ENCODE peak calls at places on chromosome 21, in seven cellular contexts. V is MM.1S, K is endothelial cell of umbilical vein, Q is GM23248, C is mammary epithelial cell, Y is NT2/D1, N is IMR-90. H is an unnamed sample.

GRCh38 chr21:45876381-45877159 is 105.0 kb upstream of the COL6A1 start:
- DNase-seq in V (no peak), K (no peak), Q (no peak), C (no peak), Y (no peak), N (no peak), H (no peak)

GRCh38 chr21:31846690-31847089 is 26.1 kb upstream of the HUNK start:
- DNase-seq in V (no peak), K (no peak), Q (no peak), C (no peak), Y (no peak), N (no peak), H (no peak)

GRCh38 chr21:36960676-36961284 is 5.7 kb downstream of the HLCS start:
- DNase-seq in V (no peak), K (no peak), Q (no peak), C (no peak), Y (no peak), N (no peak), H (no peak)

GRCh38 chr21:18368193-18368592 is 35.4 kb downstream of the TMPRSS15 start:
- DNase-seq in V (no peak), K (no peak), Q (no peak), C (no peak), Y (no peak), N (no peak), H (no peak)

GRCh38 chr21:32403201-32403701 is 9.3 kb upstream of the EVA1C start:
- DNase-seq in V (peak; percentile 77), K (peak; percentile 86), Q (peak; percentile 78), C (peak; percentile 47), Y (peak; percentile 68), N (peak; percentile 73), H (peak; percentile 67)

GRCh38 chr21:21897275-21897883 is 899.2 kb downstream of the NCAM2 start:
- DNase-seq in V (no peak), K (no peak), Q (peak; percentile 14), C (peak; percentile 1), Y (no peak), N (no peak), H (no peak)

GRCh38 chr21:45998276-45998701 is 16.7 kb downstream of the COL6A1 start:
- DNase-seq in V (no peak), K (no peak), Q (no peak), C (no peak), Y (no peak), N (no peak), H (peak; percentile 20)

GRCh38 chr21:37619464-37619974 is 252.9 kb downstream of the DYRK1A start:
- DNase-seq in V (no peak), K (no peak), Q (no peak), C (peak; percentile 79), Y (no peak), N (no peak), H (no peak)

GRCh38 chr21:36773111-36773510 is 74.2 kb downstream of the SIM2 start:
- DNase-seq in V (no peak), K (peak; percentile 26), Q (peak; percentile 76), C (peak; percentile 84), Y (no peak), N (peak; percentile 89), H (no peak)

GRCh38 chr21:36788116-36788515 is 89.2 kb downstream of the SIM2 start:
- DNase-seq in V (no peak), K (no peak), Q (no peak), C (no peak), Y (no peak), N (no peak), H (no peak)

GRCh38 chr21:46154155-46154954 is 1.0 kb downstream of the FTCD start:
- DNase-seq in V (no peak), K (no peak), Q (no peak), C (no peak), Y (no peak), N (no peak), H (peak; percentile 32)

GRCh38 chr21:40386301-40386911 is 460.6 kb downstream of the DSCAM start:
- DNase-seq in V (peak; percentile 86), K (no peak), Q (peak; percentile 12), C (peak; percentile 41), Y (peak; percentile 70), N (no peak), H (peak; percentile 74)

GRCh38 chr21:21226472-21226871 is 228.3 kb downstream of the NCAM2 start:
- DNase-seq in V (no peak), K (no peak), Q (no peak), C (no peak), Y (no peak), N (peak; percentile 50), H (no peak)

GRCh38 chr21:25614441-25614840 is 7.2 kb upstream of the MRPL39 start:
- DNase-seq in V (no peak), K (no peak), Q (no peak), C (no peak), Y (no peak), N (no peak), H (no peak)

GRCh38 chr21:38240121-38240520 is 16.7 kb upstream of the KCNJ15 start:
- DNase-seq in V (no peak), K (peak; percentile 93), Q (no peak), C (no peak), Y (no peak), N (no peak), H (no peak)

GRCh38 chr21:35940074-35940927 is 120.0 kb downstream of the SETD4 start:
- DNase-seq in V (peak; percentile 87), K (peak; percentile 76), Q (peak; percentile 88), C (peak; percentile 66), Y (peak; percentile 73), N (peak; percentile 81), H (peak; percentile 32)

GRCh38 chr21:42845296-42845965 is 33.9 kb downstream of the WDR4 start:
- DNase-seq in V (no peak), K (peak; percentile 32), Q (no peak), C (no peak), Y (no peak), N (no peak), H (peak; percentile 17)

GRCh38 chr21:41529769-41530168 is 21.8 kb upstream of the TMPRSS2 start:
- DNase-seq in V (no peak), K (no peak), Q (no peak), C (no peak), Y (no peak), N (no peak), H (no peak)
- H3K9ac ChIP-seq in V (no peak overlapping the region), K (no peak overlapping the region), Q (no peak overlapping the region), C (no peak overlapping the region), Y (no peak overlapping the region), N (no peak overlapping the region), H (no peak overlapping the region)

GRCh38 chr21:16492356-16492755 is 762.6 kb downstream of the USP25 start:
- DNase-seq in V (no peak), K (no peak), Q (no peak), C (no peak), Y (no peak), N (no peak), H (no peak)
- H3K9ac ChIP-seq in V (no peak overlapping the region), K (no peak overlapping the region), Q (no peak overlapping the region), C (no peak overlapping the region), Y (no peak overlapping the region), N (no peak overlapping the region), H (no peak overlapping the region)

DNA sequence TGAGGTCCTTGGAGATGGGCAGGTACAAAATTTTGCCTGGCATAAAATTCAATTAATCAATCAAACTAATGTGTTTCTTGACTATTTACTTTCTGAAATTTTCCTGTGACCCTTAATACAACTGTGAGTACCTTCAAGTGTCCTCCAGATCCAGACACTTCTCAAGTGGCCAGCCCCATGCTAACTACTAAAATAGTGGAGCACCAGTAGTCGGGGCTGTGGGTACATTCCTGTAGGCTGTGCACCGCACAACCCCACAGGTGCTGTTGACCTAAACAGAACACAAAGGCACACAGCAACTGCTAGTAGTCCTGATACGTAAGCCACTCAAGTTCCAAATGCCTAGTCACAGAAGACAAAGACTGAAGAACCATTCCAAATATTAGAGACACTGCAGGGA is 36.6 kb downstream of the TMEM50B start:
- DNase-seq in V (no peak), K (no peak), Q (no peak), C (no peak), Y (no peak), N (no peak), H (no peak)
- H3K9ac ChIP-seq in V (no peak overlapping the region), K (no peak overlapping the region), Q (no peak overlapping the region), C (peak overlapping the region; percentile 17), Y (no peak overlapping the region), N (no peak overlapping the region), H (no peak overlapping the region)

DNA sequence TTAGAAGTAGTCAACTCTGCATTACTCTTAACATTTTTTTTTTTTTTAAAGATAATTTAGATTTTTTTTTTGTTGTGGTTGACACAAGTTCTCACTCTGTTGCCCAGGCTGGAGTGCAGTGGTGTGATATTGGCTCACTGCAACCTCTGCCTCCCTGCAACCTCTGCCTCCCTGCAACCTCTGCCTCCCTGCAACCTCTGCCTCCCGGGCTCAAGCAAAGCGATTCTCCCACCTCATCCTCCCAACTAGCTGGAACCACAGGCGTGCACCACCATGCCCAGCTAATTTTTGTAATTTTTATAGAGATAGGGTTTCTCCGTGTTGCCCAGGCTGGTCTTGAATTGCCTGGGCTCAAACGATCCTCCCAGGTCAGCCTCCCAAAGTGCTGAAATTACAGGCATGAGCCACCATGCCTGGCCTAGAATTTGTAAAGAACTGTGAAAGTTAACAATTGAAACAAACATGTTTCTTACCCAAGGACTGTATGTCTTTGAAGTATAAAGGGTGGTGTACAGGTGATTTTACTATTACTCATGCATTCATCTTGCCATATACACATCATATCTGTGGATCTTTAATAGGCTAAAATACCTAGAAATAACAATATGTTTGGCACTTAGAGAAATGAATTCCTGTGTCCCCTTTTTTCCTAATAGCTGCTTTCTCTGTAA is 114.7 kb downstream of the ATP5PO start:
- DNase-seq in V (no peak), K (no peak), Q (no peak), C (peak; percentile 11), Y (no peak), N (no peak), H (no peak)
- H3K9ac ChIP-seq in V (no peak overlapping the region), K (no peak overlapping the region), Q (no peak overlapping the region), C (peak overlapping the region; percentile 56), Y (no peak overlapping the region), N (no peak overlapping the region), H (no peak overlapping the region)

DNA sequence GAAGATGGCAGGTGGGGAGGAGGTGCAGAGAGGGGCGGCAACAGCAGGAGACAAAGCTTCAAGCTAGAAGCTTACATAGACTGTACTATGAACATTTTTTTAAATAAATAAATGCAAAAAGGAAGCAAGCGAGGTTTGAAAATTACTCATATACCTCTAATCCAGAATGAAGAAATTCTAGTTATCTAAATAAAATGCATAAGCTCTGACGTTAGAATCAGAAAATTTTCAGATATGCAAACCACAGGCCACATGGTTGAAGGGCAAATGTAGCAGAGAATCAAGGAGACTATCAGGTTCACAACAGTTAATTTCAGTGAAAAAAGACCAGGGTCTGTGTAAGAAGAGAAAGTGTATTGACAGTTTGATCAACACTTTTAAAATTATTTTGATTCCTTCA is 54.8 kb downstream of the NRIP1 start:
- DNase-seq in V (no peak), K (no peak), Q (peak; percentile 65), C (no peak), Y (no peak), N (peak; percentile 91), H (no peak)
- H3K9ac ChIP-seq in V (no peak overlapping the region), K (no peak overlapping the region), Q (no peak overlapping the region), C (no peak overlapping the region), Y (no peak overlapping the region), N (no peak overlapping the region), H (no peak overlapping the region)

H was measured in H9.